ENCODE peak calls at places on chromosomes 7 and 10, in five cellular contexts. One of them, this sample, is unnamed.
A peak's percentile ranks its signal among the peaks of the same experiment; 100 is the strongest.

GRCh38 chr10:56763090-56763489 is 402.0 kb upstream of the ZWINT start:
- DNase-seq in CD8-positive, alpha-beta memory T cell: no peak
- DNase-seq in ascending aorta: no peak
- DNase-seq in left ventricle myocardium inferior: no peak
- DNase-seq in OCI-LY7: peak; percentile 34
- DNase-seq in this sample: no peak

GRCh38 chr10:79418274-79418673 is 27.1 kb downstream of the ZCCHC24 start:
- DNase-seq in CD8-positive, alpha-beta memory T cell: no peak
- DNase-seq in ascending aorta: no peak
- DNase-seq in left ventricle myocardium inferior: peak; percentile 13
- DNase-seq in OCI-LY7: no peak
- DNase-seq in this sample: no peak

GRCh38 chr7:5452937-5453540 is 29.4 kb upstream of the TNRC18 start:
- DNase-seq in CD8-positive, alpha-beta memory T cell: no peak
- DNase-seq in ascending aorta: no peak
- DNase-seq in left ventricle myocardium inferior: no peak
- DNase-seq in OCI-LY7: no peak
- DNase-seq in this sample: no peak

GRCh38 chr10:123470570-123470969 is 195.6 kb upstream of the GPR26 start:
- DNase-seq in CD8-positive, alpha-beta memory T cell: no peak
- DNase-seq in ascending aorta: no peak
- DNase-seq in left ventricle myocardium inferior: no peak
- DNase-seq in OCI-LY7: no peak
- DNase-seq in this sample: no peak

GRCh38 chr10:63099734-63100133 is 33.4 kb upstream of the NRBF2 start:
- DNase-seq in CD8-positive, alpha-beta memory T cell: no peak
- DNase-seq in ascending aorta: no peak
- DNase-seq in left ventricle myocardium inferior: no peak
- DNase-seq in OCI-LY7: no peak
- DNase-seq in this sample: no peak

GRCh38 chr10:5890519-5890878 is 456 bp downstream of the FBH1 start:
- DNase-seq in CD8-positive, alpha-beta memory T cell: no peak
- DNase-seq in ascending aorta: no peak
- DNase-seq in left ventricle myocardium inferior: no peak
- DNase-seq in OCI-LY7: peak; percentile 29
- DNase-seq in this sample: no peak

GRCh38 chr10:69492091-69492745 is 41.0 kb downstream of the TSPAN15 start:
- DNase-seq in CD8-positive, alpha-beta memory T cell: no peak
- DNase-seq in ascending aorta: no peak
- DNase-seq in left ventricle myocardium inferior: no peak
- DNase-seq in OCI-LY7: no peak
- DNase-seq in this sample: no peak

GRCh38 chr7:55594414-55594813 is 22.1 kb upstream of the VOPP1 start:
- DNase-seq in CD8-positive, alpha-beta memory T cell: no peak
- DNase-seq in ascending aorta: no peak
- DNase-seq in left ventricle myocardium inferior: no peak
- DNase-seq in OCI-LY7: no peak
- DNase-seq in this sample: no peak

GRCh38 chr7:84454174-84454959 is 259.8 kb upstream of the SEMA3A start:
- DNase-seq in CD8-positive, alpha-beta memory T cell: no peak
- DNase-seq in ascending aorta: no peak
- DNase-seq in left ventricle myocardium inferior: no peak
- DNase-seq in OCI-LY7: no peak
- DNase-seq in this sample: no peak

GRCh38 chr7:100545636-100546128 is 6.7 kb downstream of the AGFG2 start:
- DNase-seq in CD8-positive, alpha-beta memory T cell: peak; percentile 24
- DNase-seq in ascending aorta: peak; percentile 59
- DNase-seq in left ventricle myocardium inferior: no peak
- DNase-seq in OCI-LY7: peak; percentile 50
- DNase-seq in this sample: no peak

GRCh38 chr10:133388973-133389818 is 4.8 kb upstream of the MTG1 start:
- DNase-seq in CD8-positive, alpha-beta memory T cell: peak; percentile 27
- DNase-seq in ascending aorta: no peak
- DNase-seq in left ventricle myocardium inferior: no peak
- DNase-seq in OCI-LY7: peak; percentile 98
- DNase-seq in this sample: no peak

GRCh38 chr7:44060091-44060947 is 5.0 kb downstream of the PGAM2 start:
- DNase-seq in CD8-positive, alpha-beta memory T cell: no peak
- DNase-seq in ascending aorta: no peak
- DNase-seq in left ventricle myocardium inferior: peak; percentile 12
- DNase-seq in OCI-LY7: no peak
- DNase-seq in this sample: peak; percentile 3

GRCh38 chr7:4247106-4247876 is 434.8 kb upstream of the FOXK1 start:
- DNase-seq in CD8-positive, alpha-beta memory T cell: no peak
- DNase-seq in ascending aorta: no peak
- DNase-seq in left ventricle myocardium inferior: no peak
- DNase-seq in OCI-LY7: no peak
- DNase-seq in this sample: no peak

GRCh38 chr7:1690359-1690958 is 20.4 kb downstream of the ELFN1 start:
- DNase-seq in CD8-positive, alpha-beta memory T cell: no peak
- DNase-seq in ascending aorta: peak; percentile 1
- DNase-seq in left ventricle myocardium inferior: no peak
- DNase-seq in OCI-LY7: no peak
- DNase-seq in this sample: no peak

GRCh38 chr10:11742779-11743298 is 657 bp downstream of the ECHDC3 start:
- DNase-seq in CD8-positive, alpha-beta memory T cell: no peak
- DNase-seq in ascending aorta: no peak
- DNase-seq in left ventricle myocardium inferior: peak; percentile 74
- DNase-seq in OCI-LY7: no peak
- DNase-seq in this sample: no peak

GRCh38 chr10:22230331-22230833 is 12.6 kb upstream of the EBLN1 start:
- DNase-seq in CD8-positive, alpha-beta memory T cell: no peak
- DNase-seq in ascending aorta: no peak
- DNase-seq in left ventricle myocardium inferior: no peak
- DNase-seq in OCI-LY7: peak; percentile 75
- DNase-seq in this sample: no peak

GRCh38 chr10:44858988-44859387 is 52.1 kb upstream of the TMEM72 start:
- DNase-seq in CD8-positive, alpha-beta memory T cell: no peak
- DNase-seq in ascending aorta: no peak
- DNase-seq in left ventricle myocardium inferior: no peak
- DNase-seq in OCI-LY7: no peak
- DNase-seq in this sample: no peak

GRCh38 chr7:43454936-43455518 is 127.9 kb upstream of the STK17A start:
- DNase-seq in CD8-positive, alpha-beta memory T cell: no peak
- DNase-seq in ascending aorta: no peak
- DNase-seq in left ventricle myocardium inferior: no peak
- DNase-seq in OCI-LY7: peak; percentile 46
- DNase-seq in this sample: no peak

GRCh38 chr10:94725871-94726270 is 36.6 kb upstream of the CYP2C19 start:
- DNase-seq in CD8-positive, alpha-beta memory T cell: no peak
- DNase-seq in ascending aorta: no peak
- DNase-seq in left ventricle myocardium inferior: no peak
- DNase-seq in OCI-LY7: no peak
- DNase-seq in this sample: no peak

GRCh38 chr10:126408953-126409641 is 20.8 kb upstream of the ADAM12 start:
- DNase-seq in CD8-positive, alpha-beta memory T cell: no peak
- DNase-seq in ascending aorta: no peak
- DNase-seq in left ventricle myocardium inferior: no peak
- DNase-seq in OCI-LY7: no peak
- DNase-seq in this sample: no peak

GRCh38 chr10:32379314-32379949 is 32.5 kb upstream of the EPC1 start:
- DNase-seq in CD8-positive, alpha-beta memory T cell: no peak
- DNase-seq in ascending aorta: no peak
- DNase-seq in left ventricle myocardium inferior: no peak
- DNase-seq in OCI-LY7: peak; percentile 73
- DNase-seq in this sample: no peak

GRCh38 chr10:130364631-130365030 is 228.4 kb downstream of the GLRX3 start:
- DNase-seq in CD8-positive, alpha-beta memory T cell: no peak
- DNase-seq in ascending aorta: no peak
- DNase-seq in left ventricle myocardium inferior: no peak
- DNase-seq in OCI-LY7: no peak
- DNase-seq in this sample: no peak
- H3K9me3 ChIP-seq in CD8-positive, alpha-beta memory T cell: no peaks in the 10 kb centered on the region
- H3K9me3 ChIP-seq in ascending aorta: no peaks in the 10 kb centered on the region
- H3K9me3 ChIP-seq in left ventricle myocardium inferior: no peaks in the 10 kb centered on the region
- H3K9me3 ChIP-seq in OCI-LY7: no peaks in the 10 kb centered on the region
- H3K9me3 ChIP-seq in this sample: no peaks in the 10 kb centered on the region

GRCh38 chr7:157619753-157620525 is 283.1 kb downstream of the DNAJB6 start:
- DNase-seq in CD8-positive, alpha-beta memory T cell: no peak
- DNase-seq in ascending aorta: no peak
- DNase-seq in left ventricle myocardium inferior: no peak
- DNase-seq in OCI-LY7: no peak
- DNase-seq in this sample: no peak
- H3K9me3 ChIP-seq in CD8-positive, alpha-beta memory T cell: no peaks in the 10 kb centered on the region
- H3K9me3 ChIP-seq in ascending aorta: no peaks in the 10 kb centered on the region
- H3K9me3 ChIP-seq in left ventricle myocardium inferior: no peaks in the 10 kb centered on the region
- H3K9me3 ChIP-seq in OCI-LY7: no peaks in the 10 kb centered on the region
- H3K9me3 ChIP-seq in this sample: no peaks in the 10 kb centered on the region

GRCh38 chr10:129774736-129775401 is 189.2 kb downstream of the EBF3 start:
- DNase-seq in CD8-positive, alpha-beta memory T cell: no peak
- DNase-seq in ascending aorta: no peak
- DNase-seq in left ventricle myocardium inferior: no peak
- DNase-seq in OCI-LY7: no peak
- DNase-seq in this sample: no peak

GRCh38 chr10:129774082-129774735 is 189.9 kb downstream of the EBF3 start:
- DNase-seq in CD8-positive, alpha-beta memory T cell: no peak
- DNase-seq in ascending aorta: no peak
- DNase-seq in left ventricle myocardium inferior: no peak
- DNase-seq in OCI-LY7: no peak
- DNase-seq in this sample: no peak

GRCh38 chr10:129773359-129773990 is 190.6 kb downstream of the EBF3 start:
- DNase-seq in CD8-positive, alpha-beta memory T cell: no peak
- DNase-seq in ascending aorta: no peak
- DNase-seq in left ventricle myocardium inferior: no peak
- DNase-seq in OCI-LY7: no peak
- DNase-seq in this sample: no peak

GRCh38 chr10:129777687-129778086 is 186.4 kb downstream of the EBF3 start:
- DNase-seq in CD8-positive, alpha-beta memory T cell: no peak
- DNase-seq in ascending aorta: no peak
- DNase-seq in left ventricle myocardium inferior: no peak
- DNase-seq in OCI-LY7: no peak
- DNase-seq in this sample: no peak

DNA sequence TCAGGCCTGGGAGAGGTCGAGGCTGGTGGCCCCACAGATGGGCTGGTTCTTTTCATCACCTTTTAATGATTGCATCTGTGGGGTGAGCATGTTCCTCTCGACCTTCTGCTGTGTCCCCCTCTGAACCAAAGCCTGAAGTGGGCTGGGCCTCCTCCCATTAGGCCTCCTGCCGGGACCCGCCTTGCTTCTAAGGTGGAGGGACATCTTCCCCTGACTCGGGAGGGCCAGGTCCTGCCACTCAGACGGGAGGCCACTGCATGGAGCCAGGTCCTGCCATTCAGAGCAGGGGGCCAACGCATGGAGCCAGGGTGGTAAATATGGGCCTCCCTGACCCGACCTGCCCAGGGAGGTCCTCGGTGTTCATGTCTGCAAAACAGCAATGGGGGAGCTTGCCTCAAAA is 188.4 kb downstream of the EBF3 start:
- DNase-seq in CD8-positive, alpha-beta memory T cell: no peak
- DNase-seq in ascending aorta: no peak
- DNase-seq in left ventricle myocardium inferior: no peak
- DNase-seq in OCI-LY7: no peak
- DNase-seq in this sample: no peak
- H3K9me3 ChIP-seq in CD8-positive, alpha-beta memory T cell: no peaks in the 10 kb centered on the region
- H3K9me3 ChIP-seq in ascending aorta: peaks cover 7% of the 10 kb centered on the region
- H3K9me3 ChIP-seq in left ventricle myocardium inferior: no peaks in the 10 kb centered on the region
- H3K9me3 ChIP-seq in OCI-LY7: no peaks in the 10 kb centered on the region
- H3K9me3 ChIP-seq in this sample: no peaks in the 10 kb centered on the region

DNA sequence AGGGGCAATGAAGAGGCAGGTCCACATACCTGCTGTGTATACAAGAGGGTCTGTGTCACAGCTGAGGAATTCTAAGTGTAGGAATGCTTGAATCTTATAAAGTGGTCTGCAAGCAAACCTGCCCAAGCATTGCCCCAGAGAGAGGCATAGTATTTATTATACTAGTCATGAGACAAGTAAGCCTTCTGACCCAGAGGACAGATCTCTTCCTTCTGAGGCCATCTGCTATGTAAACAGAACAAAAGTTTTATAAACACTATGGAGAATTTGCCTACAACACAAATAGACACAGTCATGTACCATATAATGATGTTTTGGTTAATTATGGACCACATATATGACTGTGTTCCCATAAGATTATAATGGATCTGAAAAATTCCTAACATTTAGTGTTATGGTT is 388.2 kb downstream of the NEBL start:
- DNase-seq in CD8-positive, alpha-beta memory T cell: no peak
- DNase-seq in ascending aorta: no peak
- DNase-seq in left ventricle myocardium inferior: no peak
- DNase-seq in OCI-LY7: no peak
- DNase-seq in this sample: no peak
- H3K9me3 ChIP-seq in CD8-positive, alpha-beta memory T cell: no peaks in the 10 kb centered on the region
- H3K9me3 ChIP-seq in ascending aorta: no peaks in the 10 kb centered on the region
- H3K9me3 ChIP-seq in left ventricle myocardium inferior: peaks cover 14% of the 10 kb centered on the region
- H3K9me3 ChIP-seq in OCI-LY7: no peaks in the 10 kb centered on the region
- H3K9me3 ChIP-seq in this sample: no peaks in the 10 kb centered on the region

DNA sequence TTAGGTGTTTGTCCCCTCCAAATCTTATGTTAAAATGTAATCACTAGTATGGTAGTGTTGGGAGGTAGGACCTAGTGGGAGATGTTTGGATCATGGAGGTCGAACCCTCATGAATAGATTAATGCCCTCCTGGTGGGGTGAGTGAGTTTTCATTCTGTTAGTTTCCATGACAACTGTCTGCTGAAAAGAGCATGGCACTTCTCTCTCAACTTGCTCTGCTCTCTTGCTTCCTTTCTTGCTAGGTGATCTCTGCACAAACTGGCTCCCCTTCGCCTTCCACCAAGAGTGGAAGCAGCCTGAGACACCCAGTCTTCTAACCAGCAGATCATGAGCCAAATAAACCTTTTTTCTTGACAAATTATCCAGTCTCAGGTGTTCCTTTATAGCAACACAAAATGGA is 853.9 kb downstream of the SORCS1 start:
- DNase-seq in CD8-positive, alpha-beta memory T cell: no peak
- DNase-seq in ascending aorta: no peak
- DNase-seq in left ventricle myocardium inferior: no peak
- DNase-seq in OCI-LY7: no peak
- DNase-seq in this sample: no peak
- H3K9me3 ChIP-seq in CD8-positive, alpha-beta memory T cell: no peaks in the 10 kb centered on the region
- H3K9me3 ChIP-seq in ascending aorta: no peaks in the 10 kb centered on the region
- H3K9me3 ChIP-seq in left ventricle myocardium inferior: no peaks in the 10 kb centered on the region
- H3K9me3 ChIP-seq in OCI-LY7: no peaks in the 10 kb centered on the region
- H3K9me3 ChIP-seq in this sample: no peaks in the 10 kb centered on the region

GRCh38 chr10:38050212-38050611 is 39.7 kb downstream of the ZNF33A start:
- DNase-seq in CD8-positive, alpha-beta memory T cell: no peak
- DNase-seq in ascending aorta: no peak
- DNase-seq in left ventricle myocardium inferior: no peak
- DNase-seq in OCI-LY7: no peak
- DNase-seq in this sample: no peak

GRCh38 chr10:38043516-38043915 is 33.0 kb downstream of the ZNF33A start:
- DNase-seq in CD8-positive, alpha-beta memory T cell: no peak
- DNase-seq in ascending aorta: no peak
- DNase-seq in left ventricle myocardium inferior: no peak
- DNase-seq in OCI-LY7: no peak
- DNase-seq in this sample: no peak

GRCh38 chr10:38045129-38045528 is 34.7 kb downstream of the ZNF33A start:
- DNase-seq in CD8-positive, alpha-beta memory T cell: no peak
- DNase-seq in ascending aorta: no peak
- DNase-seq in left ventricle myocardium inferior: no peak
- DNase-seq in OCI-LY7: no peak
- DNase-seq in this sample: no peak

DNA sequence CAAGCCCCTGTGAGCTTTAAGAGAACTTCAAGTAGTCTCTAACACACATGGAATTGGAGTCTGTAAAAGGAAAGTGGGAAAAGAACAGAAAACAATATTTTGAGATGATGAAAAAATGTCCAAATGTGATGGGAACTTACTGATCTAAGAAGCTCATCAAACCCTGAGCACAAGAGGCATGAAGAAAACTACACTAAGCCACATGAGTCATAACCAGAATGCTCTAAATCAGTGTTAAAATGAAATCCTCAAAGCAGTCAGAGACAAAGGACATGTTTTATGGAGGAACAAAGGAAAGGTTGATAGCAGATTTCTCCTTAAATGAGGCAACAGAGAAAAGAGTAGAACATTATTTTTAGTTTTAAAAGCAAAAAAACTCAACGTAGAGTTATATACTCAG is 37.2 kb downstream of the ZNF33A start:
- DNase-seq in CD8-positive, alpha-beta memory T cell: no peak
- DNase-seq in ascending aorta: no peak
- DNase-seq in left ventricle myocardium inferior: no peak
- DNase-seq in OCI-LY7: no peak
- DNase-seq in this sample: no peak
- H3K9me3 ChIP-seq in CD8-positive, alpha-beta memory T cell: no peaks in the 10 kb centered on the region
- H3K9me3 ChIP-seq in ascending aorta: peaks cover 30% of the 10 kb centered on the region
- H3K9me3 ChIP-seq in left ventricle myocardium inferior: peaks cover 5% of the 10 kb centered on the region
- H3K9me3 ChIP-seq in OCI-LY7: no peaks in the 10 kb centered on the region
- H3K9me3 ChIP-seq in this sample: peaks cover 11% of the 10 kb centered on the region

This sample was measured in T-helper 17 cell.